ENCODE peak calls at places on chromosomes 1 and 21, in five cellular contexts. One of them, this sample, is unnamed.

GRCh38 chr1:201025571-201026002 is 2.1 kb upstream of the KIF21B start:
- DNase-seq in AG04450: no peak
- DNase-seq in mammary epithelial cell: no peak
- DNase-seq in fibroblast of lung: peak; percentile 61
- DNase-seq in effector memory CD4-positive, alpha-beta T cell: no peak
- DNase-seq in this sample: peak; percentile 52

GRCh38 chr1:78340006-78340405 is 150.8 kb upstream of the PTGFR start:
- DNase-seq in AG04450: peak; percentile 20
- DNase-seq in mammary epithelial cell: peak; percentile 86
- DNase-seq in fibroblast of lung: peak; percentile 89
- DNase-seq in effector memory CD4-positive, alpha-beta T cell: no peak
- DNase-seq in this sample: peak; percentile 91

GRCh38 chr1:206490643-206491421 is 16.5 kb upstream of the RASSF5 start:
- DNase-seq in AG04450: no peak
- DNase-seq in mammary epithelial cell: no peak
- DNase-seq in fibroblast of lung: peak; percentile 75
- DNase-seq in effector memory CD4-positive, alpha-beta T cell: no peak
- DNase-seq in this sample: no peak

GRCh38 chr1:84253891-84254290 is 47.6 kb upstream of the SAMD13 start:
- DNase-seq in AG04450: peak; percentile 58
- DNase-seq in mammary epithelial cell: peak; percentile 96
- DNase-seq in fibroblast of lung: peak; percentile 98
- DNase-seq in effector memory CD4-positive, alpha-beta T cell: no peak
- DNase-seq in this sample: peak; percentile 95

GRCh38 chr1:51760872-51761271 is 117.7 kb downstream of the NRDC start:
- DNase-seq in AG04450: no peak
- DNase-seq in mammary epithelial cell: peak; percentile 49
- DNase-seq in fibroblast of lung: peak; percentile 16
- DNase-seq in effector memory CD4-positive, alpha-beta T cell: no peak
- DNase-seq in this sample: no peak

GRCh38 chr1:66758247-66758755 is 6.0 kb downstream of the DYNLT5 start:
- DNase-seq in AG04450: no peak
- DNase-seq in mammary epithelial cell: no peak
- DNase-seq in fibroblast of lung: no peak
- DNase-seq in effector memory CD4-positive, alpha-beta T cell: no peak
- DNase-seq in this sample: no peak

GRCh38 chr1:5904551-5904950 is 87.7 kb downstream of the NPHP4 start:
- DNase-seq in AG04450: no peak
- DNase-seq in mammary epithelial cell: no peak
- DNase-seq in fibroblast of lung: no peak
- DNase-seq in effector memory CD4-positive, alpha-beta T cell: no peak
- DNase-seq in this sample: no peak

GRCh38 chr1:90879281-90879680 is 142.6 kb downstream of the ZNF644 start:
- DNase-seq in AG04450: no peak
- DNase-seq in mammary epithelial cell: no peak
- DNase-seq in fibroblast of lung: peak; percentile 4
- DNase-seq in effector memory CD4-positive, alpha-beta T cell: no peak
- DNase-seq in this sample: peak; percentile 43

GRCh38 chr1:110203021-110203661 is 7.0 kb upstream of the KCNC4 start:
- DNase-seq in AG04450: peak; percentile 38
- DNase-seq in mammary epithelial cell: peak; percentile 48
- DNase-seq in fibroblast of lung: peak; percentile 47
- DNase-seq in effector memory CD4-positive, alpha-beta T cell: peak; percentile 58
- DNase-seq in this sample: peak; percentile 68

GRCh38 chr1:14790967-14791366 is 192.5 kb downstream of the KAZN start:
- DNase-seq in AG04450: no peak
- DNase-seq in mammary epithelial cell: no peak
- DNase-seq in fibroblast of lung: no peak
- DNase-seq in effector memory CD4-positive, alpha-beta T cell: no peak
- DNase-seq in this sample: no peak

GRCh38 chr1:63363014-63363413 is 4.4 kb upstream of the ALG6 start:
- DNase-seq in AG04450: no peak
- DNase-seq in mammary epithelial cell: no peak
- DNase-seq in fibroblast of lung: no peak
- DNase-seq in effector memory CD4-positive, alpha-beta T cell: no peak
- DNase-seq in this sample: no peak

GRCh38 chr1:15950763-15951295 is 25.1 kb downstream of the ZBTB17 start:
- DNase-seq in AG04450: no peak
- DNase-seq in mammary epithelial cell: no peak
- DNase-seq in fibroblast of lung: peak; percentile 80
- DNase-seq in effector memory CD4-positive, alpha-beta T cell: peak; percentile 56
- DNase-seq in this sample: peak; percentile 92

GRCh38 chr1:86542626-86543025 is 4.3 kb upstream of the CLCA4 start:
- DNase-seq in AG04450: no peak
- DNase-seq in mammary epithelial cell: peak; percentile 75
- DNase-seq in fibroblast of lung: peak; percentile 23
- DNase-seq in effector memory CD4-positive, alpha-beta T cell: no peak
- DNase-seq in this sample: peak; percentile 5

GRCh38 chr1:225651872-225652725 is 824 bp downstream of the ENAH start:
- DNase-seq in AG04450: no peak
- DNase-seq in mammary epithelial cell: no peak
- DNase-seq in fibroblast of lung: peak; percentile 55
- DNase-seq in effector memory CD4-positive, alpha-beta T cell: no peak
- DNase-seq in this sample: peak; percentile 55

GRCh38 chr1:17565551-17565971 is 26.1 kb downstream of the ARHGEF10L start:
- DNase-seq in AG04450: no peak
- DNase-seq in mammary epithelial cell: no peak
- DNase-seq in fibroblast of lung: no peak
- DNase-seq in effector memory CD4-positive, alpha-beta T cell: no peak
- DNase-seq in this sample: no peak

GRCh38 chr1:67214420-67215174 is 48.3 kb downstream of the IL23R start:
- DNase-seq in AG04450: no peak
- DNase-seq in mammary epithelial cell: peak; percentile 38
- DNase-seq in fibroblast of lung: peak; percentile 17
- DNase-seq in effector memory CD4-positive, alpha-beta T cell: peak; percentile 22
- DNase-seq in this sample: peak; percentile 56

GRCh38 chr21:45371092-45371491 is 33.9 kb upstream of the COL18A1 start:
- DNase-seq in AG04450: no peak
- DNase-seq in mammary epithelial cell: no peak
- DNase-seq in fibroblast of lung: no peak
- DNase-seq in effector memory CD4-positive, alpha-beta T cell: no peak
- DNase-seq in this sample: no peak

GRCh38 chr21:38477241-38477640 is 21.0 kb downstream of the ERG start:
- DNase-seq in AG04450: no peak
- DNase-seq in mammary epithelial cell: no peak
- DNase-seq in fibroblast of lung: peak; percentile 95
- DNase-seq in effector memory CD4-positive, alpha-beta T cell: no peak
- DNase-seq in this sample: peak; percentile 8

GRCh38 chr1:45974541-45975269 is 157.7 kb downstream of the PIK3R3 start:
- DNase-seq in AG04450: no peak
- DNase-seq in mammary epithelial cell: peak; percentile 88
- DNase-seq in fibroblast of lung: peak; percentile 22
- DNase-seq in effector memory CD4-positive, alpha-beta T cell: no peak
- DNase-seq in this sample: no peak

GRCh38 chr1:221431968-221432367 is 309.9 kb downstream of the DUSP10 start:
- DNase-seq in AG04450: no peak
- DNase-seq in mammary epithelial cell: no peak
- DNase-seq in fibroblast of lung: no peak
- DNase-seq in effector memory CD4-positive, alpha-beta T cell: no peak
- DNase-seq in this sample: no peak

GRCh38 chr1:119159096-119159495 is 18.6 kb upstream of the WARS2 start:
- DNase-seq in AG04450: peak; percentile 23
- DNase-seq in mammary epithelial cell: no peak
- DNase-seq in fibroblast of lung: peak; percentile 15
- DNase-seq in effector memory CD4-positive, alpha-beta T cell: no peak
- DNase-seq in this sample: peak; percentile 80

GRCh38 chr1:79042539-79042938 is 36.0 kb upstream of the ADGRL4 start:
- DNase-seq in AG04450: no peak
- DNase-seq in mammary epithelial cell: no peak
- DNase-seq in fibroblast of lung: peak; percentile 2
- DNase-seq in effector memory CD4-positive, alpha-beta T cell: no peak
- DNase-seq in this sample: peak; percentile 14

GRCh38 chr1:198638894-198639319 is at the start of gene PTPRC:
- DNase-seq in AG04450: no peak
- DNase-seq in mammary epithelial cell: no peak
- DNase-seq in fibroblast of lung: no peak
- DNase-seq in effector memory CD4-positive, alpha-beta T cell: no peak
- DNase-seq in this sample: no peak

GRCh38 chr1:24119859-24120756 is 8.2 kb upstream of the MYOM3 start:
- DNase-seq in AG04450: no peak
- DNase-seq in mammary epithelial cell: peak; percentile 72
- DNase-seq in fibroblast of lung: peak; percentile 33
- DNase-seq in effector memory CD4-positive, alpha-beta T cell: no peak
- DNase-seq in this sample: peak; percentile 56
- H3K27ac ChIP-seq in AG04450: no peak overlapping the region
- H3K27ac ChIP-seq in mammary epithelial cell: no peak overlapping the region
- H3K27ac ChIP-seq in fibroblast of lung: no peak overlapping the region
- H3K27ac ChIP-seq in effector memory CD4-positive, alpha-beta T cell: no peak overlapping the region
- H3K27ac ChIP-seq in this sample: peak overlapping the region; percentile 23

GRCh38 chr1:44501022-44501910 is 96.2 kb downstream of the RNF220 start:
- DNase-seq in AG04450: no peak
- DNase-seq in mammary epithelial cell: no peak
- DNase-seq in fibroblast of lung: no peak
- DNase-seq in effector memory CD4-positive, alpha-beta T cell: no peak
- DNase-seq in this sample: no peak
- H3K27ac ChIP-seq in AG04450: no peak overlapping the region
- H3K27ac ChIP-seq in mammary epithelial cell: no peak overlapping the region
- H3K27ac ChIP-seq in fibroblast of lung: no peak overlapping the region
- H3K27ac ChIP-seq in effector memory CD4-positive, alpha-beta T cell: no peak overlapping the region
- H3K27ac ChIP-seq in this sample: no peak overlapping the region

GRCh38 chr1:235932090-235932510 is 65.4 kb upstream of the LYST start:
- DNase-seq in AG04450: no peak
- DNase-seq in mammary epithelial cell: peak; percentile 86
- DNase-seq in fibroblast of lung: no peak
- DNase-seq in effector memory CD4-positive, alpha-beta T cell: no peak
- DNase-seq in this sample: no peak

GRCh38 chr1:235933017-235933416 is 66.3 kb upstream of the LYST start:
- DNase-seq in AG04450: no peak
- DNase-seq in mammary epithelial cell: peak; percentile 82
- DNase-seq in fibroblast of lung: peak; percentile 32
- DNase-seq in effector memory CD4-positive, alpha-beta T cell: no peak
- DNase-seq in this sample: no peak

GRCh38 chr1:235935506-235936224 is 69.0 kb upstream of the LYST start:
- DNase-seq in AG04450: no peak
- DNase-seq in mammary epithelial cell: no peak
- DNase-seq in fibroblast of lung: no peak
- DNase-seq in effector memory CD4-positive, alpha-beta T cell: no peak
- DNase-seq in this sample: no peak

GRCh38 chr1:235931181-235931738 is 64.6 kb upstream of the LYST start:
- DNase-seq in AG04450: no peak
- DNase-seq in mammary epithelial cell: no peak
- DNase-seq in fibroblast of lung: no peak
- DNase-seq in effector memory CD4-positive, alpha-beta T cell: no peak
- DNase-seq in this sample: no peak

DNA sequence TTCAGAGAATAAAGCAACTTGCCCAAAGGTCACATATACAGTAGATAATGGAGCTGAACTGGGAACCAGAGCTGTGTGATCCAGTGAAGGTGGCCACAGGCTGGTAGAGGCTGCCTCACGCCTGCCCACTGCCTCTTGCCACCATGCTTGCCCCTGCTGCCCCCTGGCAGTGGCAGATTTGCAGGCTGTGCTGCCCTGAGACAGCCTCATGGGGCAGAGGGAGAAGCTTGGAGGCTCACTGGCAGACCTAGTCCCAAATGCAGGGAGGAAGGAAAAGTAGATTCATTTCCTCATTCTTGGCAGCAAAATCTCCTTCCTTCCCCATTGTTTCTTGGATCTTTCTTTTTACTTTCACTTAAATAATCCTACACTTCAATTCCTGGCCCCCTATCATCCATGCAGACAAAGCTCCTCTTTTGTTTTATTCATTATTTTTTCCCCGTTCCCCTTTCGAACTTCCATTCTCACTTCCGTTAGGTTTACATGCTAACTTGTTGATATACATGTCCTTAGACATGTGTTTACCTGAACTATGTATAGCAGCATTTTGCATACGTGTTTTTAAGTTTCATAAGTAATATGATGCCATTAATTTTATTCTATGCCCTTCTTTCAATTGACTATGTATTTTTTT is 66.9 kb upstream of the LYST start:
- DNase-seq in AG04450: no peak
- DNase-seq in mammary epithelial cell: no peak
- DNase-seq in fibroblast of lung: no peak
- DNase-seq in effector memory CD4-positive, alpha-beta T cell: no peak
- DNase-seq in this sample: no peak
- H3K27ac ChIP-seq in AG04450: no peak overlapping the region
- H3K27ac ChIP-seq in mammary epithelial cell: peak overlapping the region; percentile 78
- H3K27ac ChIP-seq in fibroblast of lung: no peak overlapping the region
- H3K27ac ChIP-seq in effector memory CD4-positive, alpha-beta T cell: no peak overlapping the region
- H3K27ac ChIP-seq in this sample: no peak overlapping the region

GRCh38 chr1:20685739-20686138 is 24.6 kb upstream of the DDOST start:
- DNase-seq in AG04450: no peak
- DNase-seq in mammary epithelial cell: no peak
- DNase-seq in fibroblast of lung: no peak
- DNase-seq in effector memory CD4-positive, alpha-beta T cell: no peak
- DNase-seq in this sample: no peak

GRCh38 chr1:20683614-20684013 is 22.4 kb upstream of the DDOST start:
- DNase-seq in AG04450: no peak
- DNase-seq in mammary epithelial cell: no peak
- DNase-seq in fibroblast of lung: no peak
- DNase-seq in effector memory CD4-positive, alpha-beta T cell: no peak
- DNase-seq in this sample: no peak

GRCh38 chr1:20684050-20684620 is 23.0 kb upstream of the DDOST start:
- DNase-seq in AG04450: no peak
- DNase-seq in mammary epithelial cell: no peak
- DNase-seq in fibroblast of lung: no peak
- DNase-seq in effector memory CD4-positive, alpha-beta T cell: no peak
- DNase-seq in this sample: no peak

GRCh38 chr1:20684651-20685050 is 23.5 kb upstream of the DDOST start:
- DNase-seq in AG04450: no peak
- DNase-seq in mammary epithelial cell: no peak
- DNase-seq in fibroblast of lung: no peak
- DNase-seq in effector memory CD4-positive, alpha-beta T cell: no peak
- DNase-seq in this sample: no peak

DNA sequence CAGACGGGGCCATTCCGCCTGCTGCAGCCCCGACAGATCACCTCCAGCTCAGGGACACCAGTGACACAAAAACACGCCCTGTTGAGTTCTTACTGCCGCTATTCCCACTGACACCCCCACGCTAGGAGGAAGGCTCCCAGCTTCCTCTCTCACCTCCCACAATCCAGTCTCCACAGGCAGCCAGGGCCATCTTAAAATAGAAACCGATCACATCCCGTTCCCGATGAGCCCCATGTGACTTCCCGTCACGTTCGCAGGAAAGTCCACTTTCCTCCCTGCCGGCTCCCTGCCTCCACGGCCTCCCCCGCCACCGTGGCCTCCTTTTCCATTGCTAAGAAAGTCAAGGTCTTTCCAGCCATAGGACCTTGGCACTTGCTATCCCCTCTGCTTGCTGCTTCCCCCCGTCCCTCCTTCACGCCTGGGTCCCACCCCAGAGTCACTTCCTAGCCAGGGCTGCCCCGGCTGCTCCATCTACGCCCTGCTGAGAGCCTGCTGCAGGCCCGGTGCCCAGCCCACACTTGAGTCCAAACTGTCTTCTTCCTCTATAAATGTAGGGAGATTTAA is 24.0 kb upstream of the DDOST start:
- DNase-seq in AG04450: no peak
- DNase-seq in mammary epithelial cell: no peak
- DNase-seq in fibroblast of lung: no peak
- DNase-seq in effector memory CD4-positive, alpha-beta T cell: no peak
- DNase-seq in this sample: no peak
- H3K27ac ChIP-seq in AG04450: no peak overlapping the region
- H3K27ac ChIP-seq in mammary epithelial cell: no peak overlapping the region
- H3K27ac ChIP-seq in fibroblast of lung: no peak overlapping the region
- H3K27ac ChIP-seq in effector memory CD4-positive, alpha-beta T cell: no peak overlapping the region
- H3K27ac ChIP-seq in this sample: no peak overlapping the region